ENCODE peak calls at places on chromosomes 11 and 22, in seven cellular contexts. G is GM12891, K is H1, M is HepG2, B is K562, R is SK-N-SH, N is GM12878. Z is an unnamed sample.

GRCh38 chr11:70399681-70400112 is 1.4 kb downstream of the CTTN start:
- DNase-seq in G (no peak), K (no peak), M (peak), B (peak), R (peak), N (no peak), Z (no peak)

GRCh38 chr11:109554951-109555350 is 133.0 kb downstream of the C11orf87 start:
- DNase-seq in G (no peak), K (no peak), M (no peak), B (no peak), R (no peak), N (no peak), Z (no peak)

GRCh38 chr22:37229012-37229804 is 14.9 kb downstream of the RAC2 start:
- DNase-seq in G (no peak), K (no peak), M (no peak), B (peak), R (peak), N (no peak), Z (no peak)

GRCh38 chr22:19779011-19779421 is 18.4 kb downstream of the TBX1 start:
- DNase-seq in G (no peak), K (no peak), M (no peak), B (no peak), R (no peak), N (no peak), Z (no peak)

GRCh38 chr11:100925935-100926334 is 203.7 kb downstream of the PGR start:
- DNase-seq in G (no peak), K (no peak), M (no peak), B (no peak), R (no peak), N (peak), Z (no peak)

GRCh38 chr11:69972351-69972802 is 105.7 kb upstream of the ANO1 start:
- DNase-seq in G (no peak), K (no peak), M (no peak), B (no peak), R (no peak), N (no peak), Z (no peak)

GRCh38 chr22:44526431-44527115 is 28.5 kb upstream of the RTL6 start:
- DNase-seq in G (no peak), K (no peak), M (no peak), B (no peak), R (peak), N (no peak), Z (no peak)

GRCh38 chr11:64996710-64997380 is at the start of gene BATF2:
- DNase-seq in G (no peak), K (peak), M (peak), B (peak), R (peak), N (no peak), Z (peak)

GRCh38 chr11:28559497-28559896 is 451.3 kb downstream of the METTL15 start:
- DNase-seq in G (no peak), K (no peak), M (no peak), B (no peak), R (no peak), N (no peak), Z (no peak)

GRCh38 chr11:118152020-118152551 is 537 bp downstream of the SCN4B start:
- DNase-seq in G (no peak), K (no peak), M (no peak), B (no peak), R (no peak), N (no peak), Z (no peak)

GRCh38 chr11:47523491-47524199 is 29.3 kb downstream of the CELF1 start:
- DNase-seq in G (no peak), K (no peak), M (peak), B (peak), R (no peak), N (no peak), Z (no peak)

GRCh38 chr11:83206771-83207413 is 13.4 kb downstream of the ANKRD42 start:
- DNase-seq in G (no peak), K (no peak), M (no peak), B (no peak), R (no peak), N (no peak), Z (no peak)

GRCh38 chr11:17991799-17992433 is 20.9 kb downstream of the SERGEF start:
- DNase-seq in G (peak), K (no peak), M (peak), B (peak), R (peak), N (no peak), Z (peak)

GRCh38 chr11:118900535-118901384 is 17.1 kb downstream of the CXCR5 start:
- DNase-seq in G (no peak), K (no peak), M (no peak), B (no peak), R (no peak), N (no peak), Z (no peak)

GRCh38 chr22:41488596-41489385 is 19.9 kb downstream of the ACO2 start:
- DNase-seq in G (no peak), K (no peak), M (no peak), B (no peak), R (no peak), N (no peak), Z (no peak)

GRCh38 chr11:46421257-46421880 is 29.8 kb upstream of the CHRM4 start:
- DNase-seq in G (no peak), K (no peak), M (peak), B (peak), R (no peak), N (no peak), Z (no peak)

GRCh38 chr11:108018708-108019107 is 10.0 kb downstream of the CUL5 start:
- DNase-seq in G (no peak), K (no peak), M (no peak), B (no peak), R (no peak), N (no peak), Z (no peak)

GRCh38 chr11:35380603-35381002 is 38.8 kb downstream of the SLC1A2 start:
- DNase-seq in G (no peak), K (no peak), M (no peak), B (no peak), R (no peak), N (no peak), Z (no peak)

GRCh38 chr22:17476838-17477237 is 86.5 kb upstream of the SLC25A18 start:
- DNase-seq in G (no peak), K (no peak), M (no peak), B (no peak), R (no peak), N (no peak), Z (no peak)

GRCh38 chr11:57324154-57324885 is 432 bp downstream of the TNKS1BP1 start:
- DNase-seq in G (peak), K (no peak), M (no peak), B (peak), R (peak), N (no peak), Z (peak)

GRCh38 chr22:38041760-38042584 is 15.2 kb upstream of the PICK1 start:
- DNase-seq in G (no peak), K (no peak), M (no peak), B (no peak), R (no peak), N (no peak), Z (no peak)

GRCh38 chr11:132586801-132587200 is 945.5 kb downstream of the OPCML start:
- DNase-seq in G (no peak), K (no peak), M (no peak), B (no peak), R (no peak), N (no peak), Z (no peak)

GRCh38 chr11:94049351-94049750 is 28.2 kb downstream of the HEPHL1 start:
- DNase-seq in G (no peak), K (no peak), M (no peak), B (no peak), R (no peak), N (no peak), Z (no peak)

GRCh38 chr11:69646493-69647201 is 5.7 kb downstream of the CCND1 start:
- DNase-seq in G (no peak), K (no peak), M (no peak), B (no peak), R (peak), N (no peak), Z (no peak)

GRCh38 chr11:78525720-78526119 is 48.9 kb downstream of the NARS2 start:
- DNase-seq in G (no peak), K (no peak), M (no peak), B (no peak), R (no peak), N (no peak), Z (no peak)

GRCh38 chr11:5280582-5281102 is 10.9 kb upstream of the HBE1 start:
- DNase-seq in G (peak), K (no peak), M (peak), B (peak), R (no peak), N (peak), Z (peak)

GRCh38 chr11:20518323-20518834 is 81.0 kb upstream of the SLC6A5 start:
- DNase-seq in G (no peak), K (no peak), M (peak), B (no peak), R (no peak), N (no peak), Z (no peak)

GRCh38 chr11:69948256-69949141 is 129.3 kb upstream of the FGF3 start:
- DNase-seq in G (no peak), K (no peak), M (peak), B (peak), R (peak), N (no peak), Z (no peak)

GRCh38 chr11:84947970-84948600 is 679.1 kb downstream of the DLG2 start:
- DNase-seq in G (no peak), K (no peak), M (no peak), B (no peak), R (no peak), N (no peak), Z (no peak)

GRCh38 chr11:105298630-105299029 is 159.1 kb upstream of the CARD18 start:
- DNase-seq in G (no peak), K (no peak), M (no peak), B (no peak), R (no peak), N (no peak), Z (no peak)

GRCh38 chr11:105296806-105297205 is 157.2 kb upstream of the CARD18 start:
- DNase-seq in G (no peak), K (no peak), M (no peak), B (no peak), R (no peak), N (no peak), Z (no peak)

GRCh38 chr11:105296386-105296785 is 156.8 kb upstream of the CARD18 start:
- DNase-seq in G (no peak), K (no peak), M (no peak), B (no peak), R (no peak), N (no peak), Z (no peak)

GRCh38 chr11:105298174-105298573 is 158.6 kb upstream of the CARD18 start:
- DNase-seq in G (no peak), K (no peak), M (no peak), B (no peak), R (no peak), N (no peak), Z (no peak)

GRCh38 chr11:105297463-105297862 is 157.9 kb upstream of the CARD18 start:
- DNase-seq in G (no peak), K (no peak), M (no peak), B (no peak), R (no peak), N (no peak), Z (no peak)
- TF ChIP-seq TAF1 in G (no peak), K (no peak), M (no peak), B (no peak), R (no peak), N (no peak), Z (no peak)

GRCh38 chr11:11243790-11244469 is 109.1 kb downstream of the CSNK2A3 start:
- DNase-seq in G (peak), K (no peak), M (no peak), B (peak), R (peak), N (no peak), Z (no peak)
- TF ChIP-seq POLR2AphosphoS5 in G (no peak), K (no peak), M (no peak), B (no peak), R (no peak), N (no peak), Z (no peak)

GRCh38 chr11:6448574-6448973 is 7.8 kb upstream of the HPX start:
- DNase-seq in G (no peak), K (no peak), M (no peak), B (no peak), R (no peak), N (no peak), Z (no peak)

GRCh38 chr11:6456361-6457073 is 15.7 kb upstream of the HPX start:
- DNase-seq in G (no peak), K (no peak), M (no peak), B (no peak), R (no peak), N (no peak), Z (no peak)

GRCh38 chr11:6453152-6453551 is 12.4 kb upstream of the HPX start:
- DNase-seq in G (no peak), K (no peak), M (no peak), B (no peak), R (no peak), N (no peak), Z (no peak)

GRCh38 chr11:6455070-6455469 is 14.3 kb upstream of the HPX start:
- DNase-seq in G (no peak), K (no peak), M (no peak), B (no peak), R (no peak), N (no peak), Z (no peak)

DNA sequence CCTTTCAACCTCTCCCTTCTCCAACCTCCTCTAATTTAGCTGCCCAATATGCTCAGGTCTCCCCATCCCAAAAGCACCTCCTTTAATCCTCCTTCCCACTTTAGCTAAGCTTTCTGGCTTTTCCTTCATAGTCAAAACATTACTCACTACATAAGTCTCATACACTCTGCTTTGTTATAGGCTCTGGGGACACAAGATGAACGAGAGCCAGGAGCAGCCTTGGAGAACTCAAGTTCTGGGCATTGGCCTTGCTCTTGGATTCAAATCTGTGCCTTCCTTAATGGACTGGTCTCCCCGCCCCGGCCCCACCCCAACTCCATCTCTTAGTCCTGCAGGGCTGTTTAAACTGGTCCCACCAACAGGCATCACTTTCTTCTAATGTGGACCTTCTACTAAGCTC is 11.4 kb upstream of the HPX start:
- DNase-seq in G (no peak), K (no peak), M (no peak), B (no peak), R (no peak), N (no peak), Z (no peak)
- TF ChIP-seq TAF1 in G (no peak), K (no peak), M (no peak), B (no peak), R (no peak), N (no peak), Z (no peak)

GRCh38 chr22:46086577-46087335 is 63.6 kb upstream of the PPARA start:
- DNase-seq in G (no peak), K (no peak), M (no peak), B (peak), R (peak), N (no peak), Z (no peak)

GRCh38 chr22:46083383-46084350 is 66.7 kb upstream of the PPARA start:
- DNase-seq in G (no peak), K (no peak), M (no peak), B (no peak), R (no peak), N (no peak), Z (no peak)

GRCh38 chr22:46084376-46084775 is 66.0 kb upstream of the PPARA start:
- DNase-seq in G (no peak), K (no peak), M (no peak), B (no peak), R (no peak), N (no peak), Z (no peak)

GRCh38 chr22:46085831-46086576 is 64.3 kb upstream of the PPARA start:
- DNase-seq in G (no peak), K (no peak), M (no peak), B (peak), R (no peak), N (no peak), Z (no peak)

GRCh38 chr22:46084943-46085830 is 65.1 kb upstream of the PPARA start:
- DNase-seq in G (no peak), K (no peak), M (no peak), B (peak), R (peak), N (no peak), Z (no peak)
- TF ChIP-seq POLR2AphosphoS5 in G (no peak), K (no peak), M (no peak), B (no peak), R (peak), N (no peak), Z (no peak)

GRCh38 chr11:120279490-120279889 is 39.5 kb downstream of the POU2F3 start:
- DNase-seq in G (no peak), K (no peak), M (no peak), B (no peak), R (no peak), N (no peak), Z (no peak)
- TF ChIP-seq TAF1 in G (no peak), K (no peak), M (no peak), B (no peak), R (no peak), N (no peak), Z (no peak)

GRCh38 chr11:63613517-63614135 is 607 bp downstream of the PLAAT3 start:
- DNase-seq in G (peak), K (peak), M (no peak), B (peak), R (peak), N (no peak), Z (no peak)
- TF ChIP-seq POLR2AphosphoS5 in G (no peak), K (peak), M (no peak), B (no peak), R (no peak), N (no peak), Z (no peak)

DNA sequence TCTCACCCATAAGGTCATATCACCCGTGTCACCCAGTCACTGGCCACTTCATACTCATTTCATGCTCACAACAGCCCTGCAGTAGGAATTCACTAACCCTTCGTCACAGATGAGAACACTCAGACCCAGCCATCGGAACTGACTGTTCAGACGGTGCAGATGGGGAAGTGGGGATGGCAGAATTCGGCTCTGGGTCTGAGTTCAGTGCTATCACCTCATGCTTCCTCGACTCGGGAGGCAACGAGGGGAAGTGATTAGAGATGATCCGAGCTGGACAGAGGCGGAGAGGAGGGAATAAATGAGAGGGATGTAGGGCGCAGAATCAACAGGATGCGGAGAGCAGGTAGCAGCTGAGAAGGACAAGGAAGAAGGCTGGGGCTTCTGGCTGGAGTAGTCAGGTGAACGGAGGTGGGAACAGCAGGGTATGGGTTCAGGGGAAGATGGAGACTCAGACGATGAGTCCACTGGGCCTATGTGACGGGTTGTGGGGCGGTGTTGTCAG is 4.7 kb downstream of the B3GNT6 start:
- DNase-seq in G (peak), K (no peak), M (no peak), B (no peak), R (no peak), N (no peak), Z (no peak)
- TF ChIP-seq TAF1 in G (no peak), K (no peak), M (no peak), B (no peak), R (no peak), N (no peak), Z (no peak)

GRCh38 chr22:23236440-23237139 is 56.3 kb downstream of the BCR start:
- DNase-seq in G (no peak), K (no peak), M (no peak), B (peak), R (no peak), N (no peak), Z (no peak)

GRCh38 chr22:23238707-23239106 is 58.4 kb downstream of the BCR start:
- DNase-seq in G (no peak), K (no peak), M (no peak), B (peak), R (no peak), N (no peak), Z (no peak)

GRCh38 chr22:23237841-23238240 is 57.5 kb downstream of the BCR start:
- DNase-seq in G (no peak), K (no peak), M (no peak), B (peak), R (no peak), N (no peak), Z (no peak)

GRCh38 chr22:23236026-23236425 is 55.7 kb downstream of the BCR start:
- DNase-seq in G (no peak), K (no peak), M (no peak), B (peak), R (no peak), N (no peak), Z (no peak)

DNA sequence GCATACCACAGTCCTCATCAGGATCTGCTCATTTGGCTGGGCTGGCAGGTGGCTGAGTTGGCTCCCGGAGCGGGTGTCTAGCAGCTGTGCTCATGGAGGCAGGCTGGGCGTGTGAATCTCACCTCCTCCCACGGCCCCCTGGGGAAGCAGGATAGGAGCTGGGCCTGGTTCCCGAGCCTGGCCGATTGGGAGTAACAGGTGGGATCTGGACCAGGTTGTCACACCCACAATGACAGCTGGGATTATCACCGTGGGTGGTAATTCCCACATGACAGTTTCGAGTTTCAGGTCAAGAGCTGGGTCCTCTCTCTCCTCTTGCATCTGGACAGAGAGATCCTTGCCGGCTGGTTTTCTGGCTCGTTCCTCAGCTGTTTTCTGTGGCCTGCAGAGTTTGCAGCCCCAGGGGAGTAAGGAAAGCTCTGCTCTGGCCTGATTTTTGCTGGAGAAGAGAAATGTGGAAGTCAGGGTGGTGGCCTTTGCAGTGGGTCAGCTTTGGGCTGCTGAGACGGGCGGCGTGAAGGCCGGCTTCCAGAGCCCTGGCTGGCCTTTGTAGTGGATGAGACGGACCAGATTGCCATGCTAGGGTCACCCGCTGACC is 57.0 kb downstream of the BCR start:
- DNase-seq in G (no peak), K (no peak), M (no peak), B (peak), R (no peak), N (no peak), Z (no peak)
- TF ChIP-seq POLR2AphosphoS5 in G (no peak), K (no peak), M (no peak), B (no peak), R (no peak), N (no peak), Z (no peak)

DNA sequence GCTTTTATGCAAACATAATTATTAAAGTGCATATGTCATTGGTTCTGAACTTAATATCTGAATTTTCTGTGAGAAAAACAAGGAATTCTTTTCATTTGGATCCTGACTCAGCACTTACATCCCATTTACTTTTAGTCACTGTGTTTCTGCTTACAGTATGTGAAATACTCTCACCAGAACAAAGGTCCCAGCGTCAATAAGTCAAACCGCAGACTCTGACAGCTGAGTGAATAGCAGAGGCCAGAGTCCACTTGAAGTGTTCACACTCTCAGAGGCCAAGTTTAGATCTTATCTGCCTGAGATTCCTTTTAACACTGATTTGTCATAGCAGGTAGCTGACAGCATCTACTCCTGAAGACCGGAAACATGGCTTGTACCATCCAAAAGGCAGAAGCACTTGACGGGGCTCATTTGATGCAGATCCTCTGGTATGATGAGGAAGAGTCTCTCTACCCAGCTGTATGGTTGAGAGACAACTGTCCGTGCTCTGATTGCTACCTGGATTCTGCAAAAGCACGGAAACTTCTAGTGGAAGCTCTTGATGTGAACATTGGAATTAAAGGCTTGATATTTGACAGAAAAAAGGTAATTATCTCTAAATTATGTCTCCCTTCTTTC is 14.6 kb downstream of the BBOX1 start:
- DNase-seq in G (no peak), K (no peak), M (peak), B (no peak), R (no peak), N (no peak), Z (no peak)
- TF ChIP-seq TAF1 in G (no peak), K (no peak), M (no peak), B (no peak), R (no peak), N (no peak), Z (no peak)